ENCODE peak calls at places on chromosomes 4 and X, in eight cellular contexts. G, R, W, Y, P, D, J and N are unnamed samples.

GRCh38 chr4:169160825-169161224 is 109.9 kb downstream of the SH3RF1 start:
- DNase-seq in D (no peak), W (no peak), R (no peak), J (peak), P (no peak), Y (peak), G (no peak), N (no peak)

GRCh38 chr4:163343604-163344146 is at the start of gene NPY5R:
- DNase-seq in D (no peak), W (no peak), P (no peak), Y (peak), R (peak), J (no peak), G (no peak), N (no peak)

GRCh38 chr4:7557447-7557846 is 122.7 kb upstream of the PSAPL1 start:
- DNase-seq in J (peak), P (no peak), G (no peak), W (peak), R (no peak), D (no peak), Y (no peak), N (no peak)

GRCh38 chr4:140300271-140300970 is 73.0 kb upstream of the SCOC start:
- DNase-seq in D (no peak), P (no peak), J (peak), W (peak), Y (peak), G (no peak), R (no peak), N (peak)

GRCh38 chrX:110706446-110706845 is 89.2 kb downstream of the CHRDL1 start:
- DNase-seq in J (no peak), W (no peak), G (no peak), P (no peak), R (no peak), Y (no peak), D (no peak), N (no peak)

GRCh38 chr4:6197433-6198174 is 2.7 kb downstream of the JAKMIP1 start:
- DNase-seq in D (no peak), R (no peak), W (no peak), J (no peak), Y (no peak), P (no peak), G (no peak), N (no peak)

GRCh38 chr4:185657191-185657590 is 121.9 kb upstream of the PDLIM3 start:
- DNase-seq in D (no peak), Y (no peak), P (no peak), G (no peak), W (no peak), R (no peak), J (no peak), N (no peak)

GRCh38 chr4:185394568-185395254 is 1.0 kb downstream of the LRP2BP start:
- DNase-seq in R (no peak), D (no peak), G (peak), J (no peak), P (no peak), W (peak), Y (no peak), N (peak)

GRCh38 chr4:11106190-11106589 is 322.5 kb downstream of the HS3ST1 start:
- DNase-seq in J (no peak), P (no peak), G (no peak), D (no peak), R (no peak), Y (no peak), W (peak), N (no peak)

GRCh38 chrX:69615779-69616519 is at the start of gene EDA:
- DNase-seq in Y (peak), J (peak), D (peak), R (peak), G (peak), P (peak), W (peak), N (peak)

GRCh38 chrX:27555514-27555913 is 34.6 kb upstream of the DCAF8L2 start:
- DNase-seq in J (peak), Y (no peak), D (no peak), R (no peak), G (peak), P (no peak), W (peak), N (peak)

GRCh38 chr4:68885545-68885944 is 66.1 kb downstream of the UGT2A3 start:
- DNase-seq in Y (no peak), P (no peak), J (no peak), D (no peak), R (no peak), G (no peak), W (no peak), N (no peak)

GRCh38 chr4:53802500-53802899 is 211.2 kb upstream of the LNX1 start:
- DNase-seq in W (no peak), D (no peak), Y (no peak), J (no peak), R (no peak), G (no peak), P (no peak), N (no peak)

GRCh38 chrX:84162401-84162800 is 25.6 kb downstream of the RPS6KA6 start:
- DNase-seq in W (no peak), Y (no peak), P (no peak), R (no peak), G (no peak), J (no peak), D (no peak), N (no peak)

GRCh38 chr4:20916106-20916505 is 215.8 kb downstream of the PACRGL start:
- DNase-seq in W (no peak), Y (no peak), P (peak), R (no peak), D (peak), J (no peak), G (no peak), N (no peak)

GRCh38 chrX:11864171-11864570 is 106.1 kb downstream of the MSL3 start:
- DNase-seq in J (no peak), D (no peak), Y (no peak), P (no peak), W (no peak), G (no peak), R (no peak), N (no peak)

GRCh38 chrX:42934020-42934701 is 156.2 kb upstream of the PPP1R2C start:
- DNase-seq in P (peak), D (peak), R (no peak), J (no peak), W (no peak), Y (no peak), G (no peak), N (peak)

GRCh38 chrX:120299928-120300327 is 11.3 kb downstream of the TMEM255A start:
- DNase-seq in D (no peak), G (peak), W (peak), P (no peak), R (no peak), Y (no peak), J (no peak), N (peak)

GRCh38 chr4:2626231-2626630 is 89.8 kb downstream of the FAM193A start:
- DNase-seq in J (no peak), P (no peak), G (no peak), R (no peak), W (no peak), Y (no peak), D (no peak), N (no peak)

GRCh38 chr4:12926189-12927066 is 557.7 kb downstream of the RAB28 start:
- DNase-seq in P (no peak), Y (no peak), G (no peak), R (no peak), W (no peak), J (no peak), D (no peak), N (peak)

GRCh38 chr4:1368421-1369090 is 21.5 kb downstream of the UVSSA start:
- DNase-seq in D (no peak), P (no peak), J (no peak), R (no peak), W (no peak), G (no peak), Y (no peak), N (no peak)

GRCh38 chr4:78644744-78645330 is 93.3 kb downstream of the ANXA3 start:
- DNase-seq in J (peak), D (peak), G (peak), Y (peak), P (peak), W (peak), R (no peak), N (peak)

GRCh38 chrX:16239211-16239610 is 71.9 kb downstream of the MAGEB17 start:
- DNase-seq in P (no peak), Y (no peak), W (peak), D (no peak), J (peak), G (no peak), R (no peak), N (no peak)

GRCh38 chr4:6076391-6076790 is 58.2 kb upstream of the C4orf50 start:
- DNase-seq in P (peak), R (no peak), Y (no peak), J (no peak), W (no peak), G (peak), D (no peak), N (no peak)

GRCh38 chrX:78650906-78651437 is 8.2 kb downstream of the RTL3 start:
- DNase-seq in Y (no peak), W (no peak), P (peak), J (peak), D (no peak), R (no peak), G (no peak), N (peak)

GRCh38 chr4:67885727-67886126 is 1.9 kb upstream of the TMPRSS11D start:
- DNase-seq in R (no peak), P (no peak), G (no peak), D (no peak), W (peak), Y (no peak), J (peak), N (peak)

GRCh38 chr4:170672571-170672970 is 582.8 kb upstream of the AADAT start:
- DNase-seq in P (no peak), Y (no peak), J (peak), R (no peak), G (no peak), W (peak), D (no peak), N (no peak)

GRCh38 chr4:108181704-108182103 is 13.0 kb upstream of the LEF1 start:
- DNase-seq in Y (no peak), G (peak), W (no peak), P (no peak), D (no peak), R (no peak), J (no peak), N (peak)

GRCh38 chr4:106615407-106615945 is 246.9 kb upstream of the GIMD1 start:
- DNase-seq in Y (no peak), D (no peak), W (no peak), J (no peak), G (no peak), P (no peak), R (no peak), N (no peak)

DNA sequence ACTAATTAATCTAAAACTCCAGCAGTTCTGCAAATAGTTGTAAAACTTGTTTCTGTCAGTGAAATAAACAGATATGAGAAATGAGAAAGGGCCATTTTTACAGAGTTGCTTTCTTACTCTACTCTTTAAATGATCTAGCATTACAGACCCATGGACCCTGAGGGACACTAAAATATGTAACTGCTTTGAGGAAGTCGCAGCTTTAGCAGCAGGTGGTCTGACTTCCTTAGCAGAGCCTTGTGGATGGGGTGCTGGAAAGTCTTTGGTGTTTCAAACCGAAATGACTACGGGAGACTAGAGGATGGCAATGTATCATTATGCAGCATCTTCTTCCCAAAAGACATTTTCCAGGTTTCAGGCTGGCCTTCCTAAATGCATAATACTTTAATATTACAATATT is 18.7 kb downstream of the SHISA3 start:
- DNase-seq in W (no peak), J (no peak), P (no peak), R (no peak), Y (no peak), G (no peak), D (no peak), N (peak)
- H3K4me3 ChIP-seq in W (no peak), J (no peak), P (no peak), R (no peak), Y (no peak), G (no peak), D (no peak), N (no peak)

GRCh38 chr4:73086095-73086869 is 16.8 kb upstream of the COX18 start:
- DNase-seq in J (no peak), P (no peak), W (no peak), R (no peak), Y (no peak), D (no peak), G (no peak), N (no peak)
- H3K4me3 ChIP-seq in J (peak), P (no peak), W (no peak), R (no peak), Y (no peak), D (no peak), G (no peak), N (no peak)

GRCh38 chr4:88275516-88275915 is 8.8 kb downstream of the PPM1K start:
- DNase-seq in W (no peak), G (no peak), D (no peak), P (no peak), R (no peak), Y (no peak), J (no peak), N (peak)

GRCh38 chr4:88276952-88277710 is 7.2 kb downstream of the PPM1K start:
- DNase-seq in P (no peak), D (no peak), R (no peak), G (no peak), J (no peak), W (no peak), Y (no peak), N (no peak)

GRCh38 chr4:88280228-88280795 is 4.0 kb downstream of the PPM1K start:
- DNase-seq in G (no peak), J (no peak), R (no peak), Y (no peak), W (no peak), P (no peak), D (no peak), N (no peak)

GRCh38 chr4:88275949-88276515 is 8.3 kb downstream of the PPM1K start:
- DNase-seq in Y (no peak), W (no peak), J (no peak), P (no peak), R (no peak), D (no peak), G (no peak), N (no peak)

DNA sequence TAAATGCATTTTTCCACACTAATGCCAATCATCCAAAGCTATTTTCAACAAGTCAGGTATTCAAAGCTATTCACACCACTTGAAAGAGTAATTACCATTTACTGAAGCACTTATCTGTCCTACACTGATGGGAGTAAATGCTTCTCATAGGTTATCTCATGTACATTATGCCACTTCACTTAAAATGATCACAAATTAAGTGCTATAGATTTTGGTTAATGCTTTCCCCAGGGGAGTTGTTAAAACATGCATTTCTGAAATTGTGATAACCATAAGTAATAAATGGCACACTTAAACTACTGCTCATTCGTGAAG is 6.7 kb downstream of the PPM1K start:
- DNase-seq in W (no peak), R (no peak), D (no peak), P (no peak), G (no peak), Y (no peak), J (no peak), N (no peak)
- H3K4me3 ChIP-seq in W (no peak), R (no peak), D (no peak), P (no peak), G (no peak), Y (no peak), J (no peak), N (no peak)

GRCh38 chr4:118836763-118837507 is 1.0 kb upstream of the SEC24D start:
- DNase-seq in J (peak), W (no peak), Y (no peak), P (no peak), G (peak), R (no peak), D (no peak), N (no peak)
- H3K4me3 ChIP-seq in J (peak), W (peak), Y (peak), P (peak), G (peak), R (peak), D (no peak), N (peak)

GRCh38 chr4:15756361-15756861 is 21.7 kb upstream of the CD38 start:
- DNase-seq in D (peak), J (no peak), Y (no peak), P (peak), R (no peak), W (peak), G (peak), N (peak)
- H3K4me3 ChIP-seq in D (no peak), J (no peak), Y (no peak), P (peak), R (no peak), W (no peak), G (no peak), N (peak)

GRCh38 chrX:65926095-65927019 is 113.5 kb downstream of the VSIG4 start:
- DNase-seq in J (no peak), R (no peak), G (peak), Y (no peak), D (peak), W (no peak), P (peak), N (peak)
- H3K4me3 ChIP-seq in J (no peak), R (no peak), G (peak), Y (no peak), D (no peak), W (no peak), P (peak), N (no peak)